ENCODE peak calls at places on chromosomes 4 and X, in five cellular contexts. Y is mucosa of descending colon, Q is MM.1S, U is right cardiac atrium, R is BE2C. A is an unnamed sample.

GRCh38 chr4:147136308-147136707 is 190.6 kb upstream of the TTC29 start:
- DNase-seq in Y (no peak), Q (no peak), U (peak; percentile 69), R (no peak), A (no peak)

GRCh38 chrX:153474718-153475117 is 4.3 kb upstream of the HAUS7 start:
- DNase-seq in Y (peak; percentile 36), Q (no peak), U (peak; percentile 93), R (no peak), A (peak; percentile 68)

GRCh38 chr4:25011135-25011866 is 19.4 kb downstream of the LGI2 start:
- DNase-seq in Y (no peak), Q (peak; percentile 81), U (no peak), R (no peak), A (no peak)

GRCh38 chr4:87068591-87069021 is 133.8 kb downstream of the AFF1 start:
- DNase-seq in Y (no peak), Q (no peak), U (no peak), R (peak; percentile 37), A (no peak)

GRCh38 chrX:53317365-53318069 is 36.1 kb upstream of the IQSEC2 start:
- DNase-seq in Y (peak; percentile 78), Q (peak; percentile 41), U (peak; percentile 86), R (peak; percentile 72), A (peak; percentile 89)

GRCh38 chr4:108619372-108620100 is 840 bp upstream of the RPL34 start:
- DNase-seq in Y (peak; percentile 9), Q (no peak), U (no peak), R (no peak), A (peak; percentile 44)

GRCh38 chr4:64361399-64361740 is 47.9 kb downstream of the TECRL start:
- DNase-seq in Y (no peak), Q (no peak), U (no peak), R (no peak), A (no peak)

GRCh38 chr4:159504634-159505033 is 401.8 kb downstream of the RAPGEF2 start:
- DNase-seq in Y (no peak), Q (no peak), U (no peak), R (peak; percentile 48), A (no peak)

GRCh38 chrX:70470850-70471289 is 26.2 kb downstream of the DLG3 start:
- DNase-seq in Y (no peak), Q (peak; percentile 64), U (no peak), R (no peak), A (no peak)

GRCh38 chr4:120703908-120704307 is 218.6 kb downstream of the PRDM5 start:
- DNase-seq in Y (no peak), Q (no peak), U (no peak), R (no peak), A (no peak)

GRCh38 chr4:75940692-75941253 is at the start of gene NAAA:
- DNase-seq in Y (peak; percentile 82), Q (peak; percentile 85), U (peak; percentile 90), R (peak; percentile 95), A (peak; percentile 91)

GRCh38 chrX:13102636-13103035 is 58.2 kb upstream of the FAM9C start:
- DNase-seq in Y (no peak), Q (no peak), U (no peak), R (no peak), A (no peak)

GRCh38 chr4:137408527-137409177 is 123.6 kb downstream of the PCDH18 start:
- DNase-seq in Y (no peak), Q (no peak), U (no peak), R (no peak), A (no peak)

GRCh38 chr4:184472540-184473264 is 1.6 kb downstream of the IRF2 start:
- DNase-seq in Y (peak; percentile 92), Q (peak; percentile 59), U (peak; percentile 95), R (peak; percentile 87), A (peak; percentile 92)

GRCh38 chrX:42751573-42751972 is 26.4 kb downstream of the PPP1R2C start:
- DNase-seq in Y (no peak), Q (no peak), U (no peak), R (no peak), A (no peak)

GRCh38 chrX:56800801-56801200 is 71.8 kb downstream of the NBDY start:
- DNase-seq in Y (peak; percentile 2), Q (peak; percentile 61), U (no peak), R (no peak), A (peak; percentile 55)

GRCh38 chr4:112857461-112857860 is 192.0 kb upstream of the ANK2 start:
- DNase-seq in Y (no peak), Q (no peak), U (no peak), R (no peak), A (no peak)

GRCh38 chrX:106481341-106481740 is 130.4 kb upstream of the RADX start:
- DNase-seq in Y (peak; percentile 81), Q (peak; percentile 59), U (no peak), R (peak; percentile 16), A (peak; percentile 79)

GRCh38 chr4:78386679-78387078 is 164.9 kb upstream of the ANXA3 start:
- DNase-seq in Y (no peak), Q (no peak), U (no peak), R (no peak), A (no peak)

GRCh38 chrX:9378980-9379696 is 85.7 kb upstream of the TBL1X start:
- DNase-seq in Y (peak; percentile 10), Q (no peak), U (no peak), R (peak; percentile 8), A (no peak)

GRCh38 chrX:1433646-1434357 is 18.9 kb downstream of the ASMTL start:
- DNase-seq in Y (no peak), Q (no peak), U (no peak), R (no peak), A (peak; percentile 47)

GRCh38 chr4:180665481-180665880 is 1577.7 kb upstream of the TENM3 start:
- DNase-seq in Y (no peak), Q (peak; percentile 31), U (no peak), R (no peak), A (no peak)

GRCh38 chr4:66300336-66300934 is 630.1 kb upstream of the EPHA5 start:
- DNase-seq in Y (no peak), Q (no peak), U (no peak), R (no peak), A (no peak)

GRCh38 chrX:1902901-1903379 is 288.1 kb downstream of the ASMT start:
- DNase-seq in Y (no peak), Q (no peak), U (no peak), R (no peak), A (no peak)

DNA sequence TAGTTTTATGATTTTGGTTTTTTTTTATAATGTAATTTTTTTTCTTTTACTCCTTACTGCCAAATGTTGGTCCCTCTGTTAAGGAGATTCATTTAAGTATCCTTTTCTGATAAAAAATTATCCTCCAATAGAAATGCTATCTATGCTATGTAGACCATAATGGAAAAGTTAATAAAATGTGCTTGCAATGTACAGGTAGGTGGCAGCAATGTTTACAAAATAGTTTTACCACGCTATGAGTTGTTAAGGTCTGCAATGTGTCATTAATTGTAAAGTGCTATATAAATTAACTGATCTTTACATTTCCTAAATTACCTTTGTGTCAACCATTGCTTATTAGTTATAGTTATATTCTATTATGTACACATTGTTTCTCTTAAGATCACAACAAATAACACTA is 3.8 kb upstream of the CENPC start:
- DNase-seq in Y (no peak), Q (peak; percentile 68), U (no peak), R (no peak), A (no peak)
- H3K4me1 ChIP-seq in Y (peaks cover 1% of the 10 kb centered on the region), Q (peaks cover 10% of the 10 kb centered on the region), U (no peaks in the 10 kb centered on the region), R (no peaks in the 10 kb centered on the region), A (no peaks in the 10 kb centered on the region)

DNA sequence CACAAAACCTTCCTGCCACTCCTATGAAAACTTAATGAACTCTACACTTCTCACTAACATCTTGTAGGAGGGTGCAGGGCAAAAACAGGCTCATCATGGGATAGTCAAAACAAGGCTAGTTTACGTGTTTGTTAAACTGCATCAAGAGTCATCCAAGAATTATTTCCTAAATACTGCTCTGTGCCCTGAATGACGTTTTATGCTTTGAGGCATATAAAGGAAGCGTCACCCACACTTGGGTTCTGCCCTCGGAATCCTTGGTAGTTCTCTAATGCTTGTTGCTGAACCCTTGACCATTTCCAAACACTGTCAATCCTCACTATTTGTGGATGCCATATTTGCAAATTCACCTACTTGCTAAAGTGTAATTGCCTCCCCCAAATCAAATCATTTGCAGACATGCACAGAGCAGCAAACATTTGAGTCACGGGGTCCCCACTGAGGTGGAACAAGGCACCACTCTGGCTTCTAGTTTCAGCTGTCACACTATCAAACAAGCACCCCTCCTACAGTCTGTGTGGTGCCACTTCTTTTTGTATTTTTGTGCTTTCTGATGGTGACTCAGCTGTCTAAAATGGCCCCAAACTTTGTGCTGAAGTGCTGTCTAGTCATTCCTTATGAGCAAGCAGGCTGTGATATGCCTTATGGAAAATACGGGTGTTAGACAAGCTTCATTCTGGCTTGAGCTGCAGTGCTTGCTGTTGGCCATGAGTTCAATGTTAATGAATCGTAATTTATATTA is 15.5 kb downstream of the IGFBP7 start:
- DNase-seq in Y (no peak), Q (no peak), U (no peak), R (no peak), A (no peak)
- H3K4me1 ChIP-seq in Y (no peaks in the 10 kb centered on the region), Q (no peaks in the 10 kb centered on the region), U (peaks cover 25% of the 10 kb centered on the region), R (no peaks in the 10 kb centered on the region), A (no peaks in the 10 kb centered on the region)

GRCh38 chr4:40308528-40309122 is 26.5 kb upstream of the CHRNA9 start:
- DNase-seq in Y (no peak), Q (no peak), U (no peak), R (no peak), A (peak; percentile 68)

GRCh38 chr4:40314951-40315350 is 20.2 kb upstream of the CHRNA9 start:
- DNase-seq in Y (no peak), Q (peak; percentile 3), U (no peak), R (no peak), A (no peak)

GRCh38 chr4:40309250-40309774 is 25.8 kb upstream of the CHRNA9 start:
- DNase-seq in Y (peak; percentile 99), Q (peak; percentile 89), U (peak; percentile 93), R (peak; percentile 90), A (peak; percentile 99)

GRCh38 chr4:40310225-40310624 is 24.9 kb upstream of the CHRNA9 start:
- DNase-seq in Y (no peak), Q (peak; percentile 3), U (no peak), R (no peak), A (no peak)

GRCh38 chr4:40311811-40312346 is 23.3 kb upstream of the CHRNA9 start:
- DNase-seq in Y (no peak), Q (peak; percentile 4), U (no peak), R (no peak), A (no peak)
- H3K4me1 ChIP-seq in Y (peaks cover 9% of the 10 kb centered on the region), Q (peaks cover 18% of the 10 kb centered on the region), U (no peaks in the 10 kb centered on the region), R (peaks cover 4% of the 10 kb centered on the region), A (no peaks in the 10 kb centered on the region)

GRCh38 chr4:8205749-8206611 is 6.9 kb downstream of the SH3TC1 start:
- DNase-seq in Y (peak; percentile 45), Q (no peak), U (peak; percentile 53), R (no peak), A (no peak)

GRCh38 chr4:8203817-8204216 is 4.7 kb downstream of the SH3TC1 start:
- DNase-seq in Y (no peak), Q (no peak), U (peak; percentile 45), R (no peak), A (no peak)

GRCh38 chr4:8207314-8207713 is 8.2 kb downstream of the SH3TC1 start:
- DNase-seq in Y (no peak), Q (no peak), U (no peak), R (no peak), A (no peak)

GRCh38 chr4:8204576-8205227 is 5.6 kb downstream of the SH3TC1 start:
- DNase-seq in Y (no peak), Q (no peak), U (peak; percentile 59), R (no peak), A (no peak)

DNA sequence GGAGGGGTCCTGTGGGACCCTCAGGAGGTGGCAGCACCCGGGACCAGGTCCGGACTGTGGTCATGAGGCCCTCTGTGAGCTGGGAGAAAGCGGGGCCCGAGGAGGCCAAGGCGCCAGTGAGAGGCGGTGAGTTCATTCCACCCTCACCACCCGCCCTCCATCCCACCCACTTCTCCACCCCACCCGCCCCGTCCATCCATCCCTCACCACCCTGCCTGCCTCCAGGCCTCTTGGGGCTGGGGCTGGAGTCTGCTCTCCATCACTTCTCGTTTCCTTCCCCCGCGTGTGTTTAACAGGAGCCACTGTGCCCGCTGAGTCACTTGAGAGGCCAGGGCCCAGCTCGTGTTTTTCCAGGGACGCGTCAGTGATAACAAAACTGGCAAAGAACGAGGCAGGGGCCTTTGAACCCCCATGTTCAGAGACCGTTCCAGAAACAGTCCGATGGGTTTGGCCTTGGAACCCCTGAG is 6.2 kb downstream of the SH3TC1 start:
- DNase-seq in Y (no peak), Q (no peak), U (peak; percentile 53), R (peak; percentile 53), A (no peak)
- H3K4me1 ChIP-seq in Y (peaks cover 5% of the 10 kb centered on the region), Q (no peaks in the 10 kb centered on the region), U (no peaks in the 10 kb centered on the region), R (peaks cover 43% of the 10 kb centered on the region), A (no peaks in the 10 kb centered on the region)

A was measured in endodermal cell.